ENCODE peak calls at places on chromosome 6, in five cellular contexts. One of them, this sample, is unnamed. For H3K4me1 and H3K27me3, the result is how much of the 10 kb centered on the place peaks cover.

GRCh38 chr6:31940256-31940664 is 5.6 kb upstream of the CFB start:
- DNase-seq in endodermal cell: no peak
- DNase-seq in neural progenitor cell: no peak
- DNase-seq in CD8-positive, alpha-beta T cell: no peak
- DNase-seq in left ventricle myocardium inferior: no peak
- DNase-seq in this sample: no peak

GRCh38 chr6:138285800-138286199 is 67.5 kb upstream of the PBOV1 start:
- DNase-seq in endodermal cell: peak
- DNase-seq in left ventricle myocardium inferior: no peak
- DNase-seq in neural progenitor cell: peak
- DNase-seq in CD8-positive, alpha-beta T cell: no peak
- DNase-seq in this sample: no peak

GRCh38 chr6:79984261-79984660 is 20.2 kb upstream of the TTK start:
- DNase-seq in neural progenitor cell: peak
- DNase-seq in left ventricle myocardium inferior: no peak
- DNase-seq in CD8-positive, alpha-beta T cell: no peak
- DNase-seq in endodermal cell: peak
- DNase-seq in this sample: peak

GRCh38 chr6:43481591-43482242 is 4.3 kb downstream of the TJAP1 start:
- DNase-seq in left ventricle myocardium inferior: no peak
- DNase-seq in CD8-positive, alpha-beta T cell: no peak
- DNase-seq in neural progenitor cell: no peak
- DNase-seq in endodermal cell: no peak
- DNase-seq in this sample: no peak

GRCh38 chr6:100479180-100480035 is 14.7 kb upstream of the SIM1 start:
- DNase-seq in CD8-positive, alpha-beta T cell: no peak
- DNase-seq in left ventricle myocardium inferior: no peak
- DNase-seq in neural progenitor cell: peak
- DNase-seq in endodermal cell: no peak
- DNase-seq in this sample: peak

GRCh38 chr6:110760589-110760988 is 54.7 kb downstream of the CDK19 start:
- DNase-seq in neural progenitor cell: no peak
- DNase-seq in left ventricle myocardium inferior: no peak
- DNase-seq in CD8-positive, alpha-beta T cell: no peak
- DNase-seq in endodermal cell: no peak
- DNase-seq in this sample: no peak

GRCh38 chr6:146337376-146337775 is 206.3 kb upstream of the RAB32 start:
- DNase-seq in neural progenitor cell: no peak
- DNase-seq in left ventricle myocardium inferior: no peak
- DNase-seq in endodermal cell: no peak
- DNase-seq in CD8-positive, alpha-beta T cell: no peak
- DNase-seq in this sample: no peak

GRCh38 chr6:99846021-99846420 is 148.0 kb downstream of the MCHR2 start:
- DNase-seq in left ventricle myocardium inferior: no peak
- DNase-seq in CD8-positive, alpha-beta T cell: no peak
- DNase-seq in neural progenitor cell: no peak
- DNase-seq in endodermal cell: no peak
- DNase-seq in this sample: no peak

GRCh38 chr6:26594730-26595632 is 1.8 kb upstream of the ABT1 start:
- DNase-seq in endodermal cell: peak
- DNase-seq in left ventricle myocardium inferior: no peak
- DNase-seq in neural progenitor cell: peak
- DNase-seq in CD8-positive, alpha-beta T cell: no peak
- DNase-seq in this sample: peak

GRCh38 chr6:31586013-31586412 is at the start of gene LST1:
- DNase-seq in left ventricle myocardium inferior: no peak
- DNase-seq in endodermal cell: no peak
- DNase-seq in neural progenitor cell: no peak
- DNase-seq in CD8-positive, alpha-beta T cell: no peak
- DNase-seq in this sample: no peak

GRCh38 chr6:7238526-7238899 is 74.5 kb downstream of the SSR1 start:
- DNase-seq in CD8-positive, alpha-beta T cell: no peak
- DNase-seq in left ventricle myocardium inferior: no peak
- DNase-seq in neural progenitor cell: no peak
- DNase-seq in endodermal cell: no peak
- DNase-seq in this sample: no peak

GRCh38 chr6:7239590-7239948 is 73.4 kb downstream of the SSR1 start:
- DNase-seq in neural progenitor cell: no peak
- DNase-seq in endodermal cell: no peak
- DNase-seq in CD8-positive, alpha-beta T cell: no peak
- DNase-seq in left ventricle myocardium inferior: no peak
- DNase-seq in this sample: no peak

GRCh38 chr6:7240351-7240750 is 72.6 kb downstream of the SSR1 start:
- DNase-seq in left ventricle myocardium inferior: no peak
- DNase-seq in neural progenitor cell: no peak
- DNase-seq in endodermal cell: no peak
- DNase-seq in CD8-positive, alpha-beta T cell: no peak
- DNase-seq in this sample: no peak

GRCh38 chr6:7237653-7238190 is 75.3 kb downstream of the SSR1 start:
- DNase-seq in CD8-positive, alpha-beta T cell: no peak
- DNase-seq in endodermal cell: peak
- DNase-seq in left ventricle myocardium inferior: no peak
- DNase-seq in neural progenitor cell: no peak
- DNase-seq in this sample: no peak

GRCh38 chr6:7238900-7239589 is 74.0 kb downstream of the SSR1 start:
- DNase-seq in neural progenitor cell: peak
- DNase-seq in left ventricle myocardium inferior: peak
- DNase-seq in CD8-positive, alpha-beta T cell: peak
- DNase-seq in endodermal cell: peak
- DNase-seq in this sample: peak
- H3K4me1 ChIP-seq in neural progenitor cell: under half
- H3K4me1 ChIP-seq in left ventricle myocardium inferior: half or more
- H3K4me1 ChIP-seq in CD8-positive, alpha-beta T cell: under half
- H3K4me1 ChIP-seq in endodermal cell: under half
- H3K4me1 ChIP-seq in this sample: under half

GRCh38 chr6:15893556-15894253 is 230.9 kb upstream of the DTNBP1 start:
- DNase-seq in CD8-positive, alpha-beta T cell: no peak
- DNase-seq in neural progenitor cell: peak
- DNase-seq in endodermal cell: no peak
- DNase-seq in left ventricle myocardium inferior: no peak
- DNase-seq in this sample: peak
- TF ChIP-seq CTCF in CD8-positive, alpha-beta T cell: no peak
- TF ChIP-seq CTCF in neural progenitor cell: peak
- TF ChIP-seq CTCF in endodermal cell: peak
- TF ChIP-seq CTCF in left ventricle myocardium inferior: peak
- TF ChIP-seq CTCF in this sample: peak

DNA sequence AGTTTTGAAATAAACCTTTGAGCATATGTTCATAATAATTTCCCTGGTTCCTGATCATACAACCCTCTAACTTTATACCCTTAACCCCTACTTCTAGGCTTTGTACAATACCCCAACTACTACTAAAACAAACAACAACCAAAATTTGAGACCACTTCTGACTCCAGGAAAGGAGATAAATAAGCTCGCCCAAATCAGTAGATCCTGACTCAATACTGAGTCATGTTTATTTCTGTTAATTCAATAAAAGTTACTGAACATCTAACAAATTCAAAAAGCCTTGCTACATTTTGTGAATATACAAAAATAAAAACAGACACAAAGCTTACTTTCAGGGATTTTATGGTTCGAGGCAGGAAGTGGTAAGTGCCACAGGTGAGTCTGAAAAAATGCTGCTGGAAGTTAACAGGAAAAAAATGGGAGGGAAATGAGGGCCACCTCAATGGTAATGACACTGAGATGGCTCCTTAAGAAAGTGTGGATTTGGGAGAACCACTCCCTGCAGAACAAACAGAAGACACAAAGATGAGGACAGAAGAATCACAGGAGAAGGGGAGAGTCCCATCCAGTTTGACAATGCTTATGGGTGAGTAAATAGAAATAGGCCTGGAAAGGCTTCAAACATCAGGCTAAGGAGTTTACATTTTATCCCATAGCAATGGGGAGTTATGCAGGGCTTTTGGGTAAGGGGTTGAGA is 63.4 kb downstream of the DST start:
- DNase-seq in CD8-positive, alpha-beta T cell: no peak
- DNase-seq in endodermal cell: no peak
- DNase-seq in left ventricle myocardium inferior: no peak
- DNase-seq in neural progenitor cell: no peak
- DNase-seq in this sample: no peak
- H3K27me3 ChIP-seq in CD8-positive, alpha-beta T cell: under half
- H3K27me3 ChIP-seq in endodermal cell: under half
- H3K27me3 ChIP-seq in left ventricle myocardium inferior: under half
- H3K27me3 ChIP-seq in neural progenitor cell: under half
- H3K27me3 ChIP-seq in this sample: under half

GRCh38 chr6:22049002-22049401 is 247.8 kb downstream of the PRL start:
- DNase-seq in neural progenitor cell: no peak
- DNase-seq in endodermal cell: no peak
- DNase-seq in CD8-positive, alpha-beta T cell: no peak
- DNase-seq in left ventricle myocardium inferior: no peak
- DNase-seq in this sample: no peak
- H3K4me1 ChIP-seq in neural progenitor cell: under half
- H3K4me1 ChIP-seq in endodermal cell: under half
- H3K4me1 ChIP-seq in CD8-positive, alpha-beta T cell: under half
- H3K4me1 ChIP-seq in left ventricle myocardium inferior: under half
- H3K4me1 ChIP-seq in this sample: under half

GRCh38 chr6:5869676-5870075 is 137.0 kb downstream of the NRN1 start:
- DNase-seq in endodermal cell: no peak
- DNase-seq in neural progenitor cell: no peak
- DNase-seq in CD8-positive, alpha-beta T cell: no peak
- DNase-seq in left ventricle myocardium inferior: no peak
- DNase-seq in this sample: no peak

GRCh38 chr6:5871296-5871695 is 135.4 kb downstream of the NRN1 start:
- DNase-seq in CD8-positive, alpha-beta T cell: no peak
- DNase-seq in neural progenitor cell: no peak
- DNase-seq in endodermal cell: no peak
- DNase-seq in left ventricle myocardium inferior: no peak
- DNase-seq in this sample: no peak

GRCh38 chr6:5865492-5866031 is 141.2 kb downstream of the NRN1 start:
- DNase-seq in neural progenitor cell: no peak
- DNase-seq in CD8-positive, alpha-beta T cell: no peak
- DNase-seq in endodermal cell: no peak
- DNase-seq in left ventricle myocardium inferior: no peak
- DNase-seq in this sample: no peak

GRCh38 chr6:5866547-5867051 is 140.1 kb downstream of the NRN1 start:
- DNase-seq in left ventricle myocardium inferior: no peak
- DNase-seq in CD8-positive, alpha-beta T cell: no peak
- DNase-seq in endodermal cell: no peak
- DNase-seq in neural progenitor cell: no peak
- DNase-seq in this sample: no peak

DNA sequence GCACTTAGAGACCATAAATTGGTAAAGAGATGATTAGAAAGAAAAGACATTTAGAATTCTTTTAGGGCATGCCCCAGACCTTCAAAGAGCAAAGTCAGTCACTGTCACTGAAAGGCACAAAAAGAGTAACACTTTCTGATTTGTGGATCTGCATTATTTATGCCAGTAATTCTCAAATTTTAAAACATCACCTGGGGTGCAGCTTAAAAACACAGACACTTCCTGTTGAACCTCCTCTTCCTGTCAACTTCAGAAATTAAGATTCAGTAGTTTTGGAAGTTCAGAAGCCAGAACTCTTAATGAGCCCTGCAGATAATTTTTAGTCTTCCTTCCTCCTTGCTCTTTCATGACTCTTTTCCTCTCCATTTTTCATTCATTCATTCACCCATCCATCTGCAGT is 137.5 kb downstream of the NRN1 start:
- DNase-seq in neural progenitor cell: no peak
- DNase-seq in left ventricle myocardium inferior: no peak
- DNase-seq in CD8-positive, alpha-beta T cell: no peak
- DNase-seq in endodermal cell: no peak
- DNase-seq in this sample: no peak
- TF ChIP-seq CTCF in neural progenitor cell: no peak
- TF ChIP-seq CTCF in left ventricle myocardium inferior: no peak
- TF ChIP-seq CTCF in CD8-positive, alpha-beta T cell: no peak
- TF ChIP-seq CTCF in endodermal cell: no peak
- TF ChIP-seq CTCF in this sample: no peak

GRCh38 chr6:125746019-125746414 is 3.4 kb upstream of the HEY2 start:
- DNase-seq in left ventricle myocardium inferior: no peak
- DNase-seq in CD8-positive, alpha-beta T cell: no peak
- DNase-seq in neural progenitor cell: peak
- DNase-seq in endodermal cell: no peak
- DNase-seq in this sample: no peak
- H3K27me3 ChIP-seq in left ventricle myocardium inferior: under half
- H3K27me3 ChIP-seq in CD8-positive, alpha-beta T cell: under half
- H3K27me3 ChIP-seq in neural progenitor cell: half or more
- H3K27me3 ChIP-seq in endodermal cell: half or more
- H3K27me3 ChIP-seq in this sample: half or more

This sample was measured in A673.